ENCODE peak calls at places on chromosomes 12 and 14, in four cellular contexts. F, T, Q and D are unnamed samples. For H3K4me1, the result is how much of the 10 kb centered on the place peaks cover.

GRCh38 chr14:102320033-102320660 is 601 bp downstream of the ZNF839 start:
- DNase-seq in F (peak), Q (peak), T (peak), D (peak)

GRCh38 chr14:105888784-105889665 is 362.6 kb downstream of the TMEM121 start:
- DNase-seq in F (no peak), T (no peak), Q (no peak), D (no peak)

GRCh38 chr12:13536219-13536910 is 339.8 kb downstream of the EMP1 start:
- DNase-seq in T (no peak), Q (no peak), F (no peak), D (no peak)

GRCh38 chr12:102652645-102653313 is 172.4 kb upstream of the IGF1 start:
- DNase-seq in T (no peak), F (no peak), Q (no peak), D (no peak)

GRCh38 chr12:2083008-2083407 is 30.2 kb downstream of the CACNA1C start:
- DNase-seq in F (no peak), T (peak), Q (peak), D (no peak)

GRCh38 chr12:117671734-117672133 is 297.1 kb downstream of the KSR2 start:
- DNase-seq in F (peak), Q (peak), T (no peak), D (no peak)

GRCh38 chr14:65170318-65170717 is 68.0 kb upstream of the MAX start:
- DNase-seq in T (no peak), Q (no peak), F (no peak), D (no peak)

GRCh38 chr12:53748072-53748840 is 3.5 kb downstream of the CISTR start:
- DNase-seq in Q (no peak), T (no peak), F (no peak), D (no peak)

GRCh38 chr12:106552228-106552627 is 30.6 kb upstream of the RFX4 start:
- DNase-seq in F (no peak), T (no peak), Q (no peak), D (no peak)

GRCh38 chr12:5442251-5443006 is 10.5 kb downstream of the NTF3 start:
- DNase-seq in Q (peak), T (peak), F (peak), D (peak)

GRCh38 chr14:104993808-104994591 is 8.4 kb downstream of the CLBA1 start:
- DNase-seq in Q (no peak), F (no peak), T (no peak), D (no peak)

GRCh38 chr12:85155791-85156190 is 119.6 kb downstream of the LRRIQ1 start:
- DNase-seq in T (no peak), Q (peak), F (peak), D (peak)

GRCh38 chr14:97266653-97267052 is 469.5 kb downstream of the VRK1 start:
- DNase-seq in T (no peak), F (no peak), Q (peak), D (no peak)

GRCh38 chr14:21860172-21860571 is 186.6 kb upstream of the OR4E1 start:
- DNase-seq in Q (peak), F (peak), T (no peak), D (peak)

GRCh38 chr14:104228221-104228620 is 89.8 kb downstream of the KIF26A start:
- DNase-seq in T (no peak), F (no peak), Q (no peak), D (no peak)

GRCh38 chr14:32980887-32981501 is 42.3 kb downstream of the NPAS3 start:
- DNase-seq in T (no peak), Q (no peak), F (no peak), D (no peak)

GRCh38 chr12:1799882-1800645 is 20.3 kb upstream of the LRTM2 start:
- DNase-seq in T (no peak), Q (no peak), F (no peak), D (no peak)

GRCh38 chr12:98763656-98764055 is 118.6 kb downstream of the APAF1 start:
- DNase-seq in T (no peak), Q (no peak), F (no peak), D (no peak)

GRCh38 chr12:95218852-95219171 is 1.2 kb downstream of the VEZT start:
- DNase-seq in T (no peak), Q (peak), F (no peak), D (peak)

GRCh38 chr14:97456958-97457357 is 659.8 kb downstream of the VRK1 start:
- DNase-seq in F (no peak), T (no peak), Q (no peak), D (no peak)

GRCh38 chr12:91172051-91172450 is 10.6 kb downstream of the DCN start:
- DNase-seq in T (no peak), Q (peak), F (peak), D (peak)

GRCh38 chr14:102430212-102430908 is 67.6 kb downstream of the TECPR2 start:
- DNase-seq in T (no peak), Q (no peak), F (no peak), D (no peak)

GRCh38 chr12:85065816-85066482 is 29.8 kb downstream of the LRRIQ1 start:
- DNase-seq in T (no peak), Q (no peak), F (no peak), D (no peak)

GRCh38 chr12:65622056-65622455 is 202.2 kb upstream of the HMGA2 start:
- DNase-seq in Q (no peak), F (no peak), T (no peak), D (no peak)

GRCh38 chr14:34103176-34103575 is 152.3 kb upstream of the EGLN3 start:
- DNase-seq in F (no peak), Q (no peak), T (no peak), D (no peak)

GRCh38 chr12:77033658-77034164 is 31.7 kb downstream of the E2F7 start:
- DNase-seq in F (no peak), Q (no peak), T (no peak), D (no peak)

GRCh38 chr12:53098354-53098981 is 1.0 kb downstream of the IGFBP6 start:
- DNase-seq in F (peak), Q (peak), T (peak), D (peak)

GRCh38 chr14:101909371-101910096 is 54.8 kb upstream of the DYNC1H1 start:
- DNase-seq in Q (no peak), T (no peak), F (no peak), D (no peak)

GRCh38 chr14:54599932-54600331 is 33.0 kb downstream of the SAMD4A start:
- DNase-seq in T (peak), Q (peak), F (peak), D (peak)

GRCh38 chr14:96666088-96666487 is 131.1 kb upstream of the VRK1 start:
- DNase-seq in T (no peak), F (no peak), Q (no peak), D (no peak)

GRCh38 chr12:9626291-9626690 is 18.6 kb upstream of the KLRB1 start:
- DNase-seq in F (no peak), Q (no peak), T (no peak), D (no peak)

GRCh38 chr12:75959506-75959905 is 72.1 kb downstream of the PHLDA1 start:
- DNase-seq in Q (peak), F (no peak), T (no peak), D (no peak)

GRCh38 chr12:3303410-3304136 is 187.4 kb upstream of the PRMT8 start:
- DNase-seq in T (no peak), F (no peak), Q (no peak), D (no peak)

GRCh38 chr12:2641209-2641608 is 153.6 kb upstream of the FKBP4 start:
- DNase-seq in T (peak), F (peak), Q (peak), D (peak)

GRCh38 chr12:5796171-5797091 is 148.6 kb downstream of the ANO2 start:
- DNase-seq in F (no peak), T (peak), Q (peak), D (peak)

GRCh38 chr14:75487155-75487671 is 35.1 kb upstream of the BATF start:
- DNase-seq in T (no peak), Q (no peak), F (no peak), D (no peak)

GRCh38 chr14:59919582-59920377 is at the start of gene LRRC9:
- DNase-seq in F (no peak), Q (peak), T (no peak), D (peak)

GRCh38 chr14:104157303-104157928 is 19.0 kb downstream of the KIF26A start:
- DNase-seq in Q (no peak), T (no peak), F (no peak), D (no peak)

GRCh38 chr12:52043386-52044212 is 7.6 kb upstream of the NR4A1 start:
- DNase-seq in Q (peak), F (no peak), T (no peak), D (no peak)
- H3K4me1 ChIP-seq in Q (under half), F (under half), T (under half), D (under half)

GRCh38 chr12:51323966-51324895 is at the start of gene BIN2:
- DNase-seq in T (no peak), F (no peak), Q (no peak), D (no peak)

GRCh38 chr12:51321882-51322281 is 2.1 kb downstream of the BIN2 start:
- DNase-seq in F (no peak), T (no peak), Q (no peak), D (no peak)

GRCh38 chr12:51320695-51321320 is 3.2 kb downstream of the BIN2 start:
- DNase-seq in F (no peak), T (peak), Q (peak), D (peak)

GRCh38 chr12:51323317-51323960 is 535 bp downstream of the BIN2 start:
- DNase-seq in Q (no peak), F (no peak), T (no peak), D (no peak)

DNA sequence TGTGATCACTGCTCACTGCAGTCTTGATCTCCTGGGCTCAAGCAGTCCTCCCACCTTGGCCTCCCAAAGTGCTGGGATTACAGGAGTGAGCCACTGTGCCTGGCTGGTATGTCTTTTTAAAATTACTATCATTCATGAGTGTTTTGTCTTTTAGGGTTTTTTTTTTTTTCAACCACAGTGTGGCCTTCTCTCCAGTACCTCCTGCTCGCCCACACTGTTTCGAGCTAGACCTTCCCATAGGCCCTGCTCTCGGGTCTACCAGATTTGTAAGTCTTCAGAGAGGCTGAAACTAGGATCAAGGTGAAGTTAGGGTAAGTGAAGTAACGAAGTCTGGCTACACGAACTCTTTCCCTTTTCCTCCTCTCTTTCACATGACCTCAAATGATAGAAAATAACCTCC is 1.5 kb downstream of the BIN2 start:
- DNase-seq in T (no peak), Q (no peak), F (no peak), D (no peak)
- H3K4me3 ChIP-seq in T (no peak), Q (no peak), F (no peak), D (no peak)

GRCh38 chr14:61322799-61323290 is 1.5 kb downstream of the PRKCH start:
- DNase-seq in F (peak), T (peak), Q (peak), D (peak)
- H3K9ac ChIP-seq in F (peak), T (no peak), Q (no peak), D (no peak)

DNA sequence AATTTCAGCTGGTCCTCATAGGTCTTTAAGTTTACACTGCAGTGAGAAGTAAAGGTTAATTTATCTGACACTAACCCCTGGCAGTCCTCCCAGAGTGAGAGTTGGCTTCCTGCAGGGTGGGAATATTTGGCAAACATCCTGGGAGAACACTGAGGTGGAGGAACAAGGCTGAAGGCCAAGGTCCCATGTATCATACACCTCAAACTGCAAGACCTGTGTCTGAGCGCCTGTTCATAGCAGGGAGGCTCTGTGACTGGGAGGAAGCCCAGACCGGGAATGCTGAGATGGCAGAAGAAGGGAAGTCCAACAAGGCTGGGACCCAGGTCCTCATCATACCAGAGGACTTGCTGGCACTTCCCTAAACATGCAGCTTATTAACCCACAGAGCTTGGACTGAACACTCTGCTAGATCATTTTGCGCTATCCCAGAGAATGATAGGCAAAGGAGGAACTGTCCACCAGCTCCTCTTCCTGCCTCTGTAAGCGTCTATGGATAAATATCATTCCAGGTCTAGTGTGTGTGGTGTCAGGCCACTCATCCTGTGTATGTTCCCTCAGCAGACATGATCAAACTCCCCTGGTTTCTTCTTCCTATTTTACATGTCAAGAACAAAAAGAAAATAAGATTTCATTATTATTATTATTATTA is 199.6 kb upstream of the CNOT2 start:
- DNase-seq in F (no peak), Q (no peak), T (no peak), D (no peak)
- H3K4me1 ChIP-seq in F (under half), Q (under half), T (under half), D (under half)

GRCh38 chr14:31672709-31673108 is 111.5 kb downstream of the NUBPL start:
- DNase-seq in F (no peak), Q (no peak), T (no peak), D (no peak)

GRCh38 chr14:31677630-31678029 is 116.4 kb downstream of the NUBPL start:
- DNase-seq in Q (no peak), F (no peak), T (no peak), D (no peak)

GRCh38 chr14:31682768-31683167 is 121.6 kb downstream of the NUBPL start:
- DNase-seq in T (no peak), F (no peak), Q (no peak), D (no peak)

GRCh38 chr14:31678421-31679249 is 117.4 kb downstream of the NUBPL start:
- DNase-seq in F (no peak), Q (no peak), T (no peak), D (no peak)

GRCh38 chr14:31677052-31677451 is 115.8 kb downstream of the NUBPL start:
- DNase-seq in Q (no peak), F (no peak), T (no peak), D (no peak)
- H3K4me3 ChIP-seq in Q (no peak), F (no peak), T (no peak), D (no peak)

DNA sequence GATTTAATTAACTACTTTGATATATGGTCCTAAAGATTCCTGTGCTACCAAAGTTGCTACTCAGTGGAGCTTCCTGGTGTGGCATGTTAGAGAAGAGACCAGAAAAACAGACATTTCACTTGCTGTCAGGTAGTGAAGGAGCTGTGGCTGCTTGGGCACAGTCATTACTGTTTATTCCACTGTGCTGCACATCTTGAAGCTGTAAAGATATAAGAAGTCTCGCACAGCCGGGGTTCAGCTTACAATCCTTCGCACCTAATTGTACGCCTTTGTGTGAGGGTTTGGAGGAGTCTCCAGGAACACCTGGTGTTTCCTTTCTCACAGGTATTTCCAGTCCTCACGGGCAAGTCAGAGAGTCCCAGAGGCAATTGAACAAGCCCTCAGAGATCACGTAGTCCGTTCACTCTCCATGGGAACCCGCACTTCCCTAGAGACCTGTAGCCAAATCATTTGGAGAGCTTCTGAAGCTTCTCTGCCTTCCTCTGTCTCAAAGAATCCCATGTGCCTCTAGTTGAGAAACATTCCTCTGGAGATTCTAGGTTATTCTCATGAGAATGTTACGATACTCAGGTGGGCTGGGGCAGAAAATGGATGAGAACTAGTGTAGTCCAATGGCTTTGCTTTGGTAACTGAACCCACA is 4.1 kb downstream of the EVL start:
- DNase-seq in F (no peak), T (no peak), Q (no peak), D (no peak)
- H3K9ac ChIP-seq in F (no peak), T (no peak), Q (no peak), D (no peak)